ENCODE peak calls at places on chromosomes 7 and 10, in five cellular contexts. One of them, this sample, is unnamed. For H3K27me3, the result is how much of the 10 kb centered on the place peaks cover.

GRCh38 chr7:155694846-155695245 is 50.4 kb downstream of the RBM33 start:
- DNase-seq in neural progenitor cell: no peak
- DNase-seq in cardiac muscle cell: no peak
- DNase-seq in psoas muscle: no peak
- DNase-seq in NT2/D1: no peak
- DNase-seq in this sample: no peak

GRCh38 chr10:5443429-5443828 is 31.1 kb downstream of the NET1 start:
- DNase-seq in neural progenitor cell: no peak
- DNase-seq in NT2/D1: no peak
- DNase-seq in cardiac muscle cell: no peak
- DNase-seq in psoas muscle: no peak
- DNase-seq in this sample: no peak

GRCh38 chr7:106583133-106583532 is 77.8 kb downstream of the CCDC71L start:
- DNase-seq in cardiac muscle cell: no peak
- DNase-seq in NT2/D1: no peak
- DNase-seq in neural progenitor cell: no peak
- DNase-seq in psoas muscle: no peak
- DNase-seq in this sample: no peak

GRCh38 chr7:46368871-46369270 is 447.8 kb upstream of the IGFBP3 start:
- DNase-seq in neural progenitor cell: no peak
- DNase-seq in psoas muscle: no peak
- DNase-seq in NT2/D1: no peak
- DNase-seq in cardiac muscle cell: no peak
- DNase-seq in this sample: no peak

GRCh38 chr10:86312701-86313270 is 53.8 kb downstream of the GRID1 start:
- DNase-seq in NT2/D1: no peak
- DNase-seq in neural progenitor cell: peak
- DNase-seq in cardiac muscle cell: peak
- DNase-seq in psoas muscle: no peak
- DNase-seq in this sample: no peak

GRCh38 chr7:91953618-91954017 is 13.0 kb downstream of the AKAP9 start:
- DNase-seq in neural progenitor cell: peak
- DNase-seq in NT2/D1: no peak
- DNase-seq in psoas muscle: no peak
- DNase-seq in cardiac muscle cell: no peak
- DNase-seq in this sample: no peak

GRCh38 chr7:29611941-29612527 is 48.4 kb downstream of the PRR15 start:
- DNase-seq in psoas muscle: no peak
- DNase-seq in cardiac muscle cell: no peak
- DNase-seq in neural progenitor cell: no peak
- DNase-seq in NT2/D1: no peak
- DNase-seq in this sample: no peak

GRCh38 chr7:155323001-155323638 is 25.4 kb downstream of the INSIG1 start:
- DNase-seq in cardiac muscle cell: no peak
- DNase-seq in neural progenitor cell: no peak
- DNase-seq in psoas muscle: no peak
- DNase-seq in NT2/D1: no peak
- DNase-seq in this sample: no peak

GRCh38 chr10:13732485-13732884 is 145.7 kb downstream of the PRPF18 start:
- DNase-seq in NT2/D1: no peak
- DNase-seq in psoas muscle: no peak
- DNase-seq in neural progenitor cell: no peak
- DNase-seq in cardiac muscle cell: no peak
- DNase-seq in this sample: no peak

GRCh38 chr10:17386616-17387075 is 67.7 kb downstream of the ST8SIA6 start:
- DNase-seq in psoas muscle: no peak
- DNase-seq in NT2/D1: peak
- DNase-seq in cardiac muscle cell: no peak
- DNase-seq in neural progenitor cell: no peak
- DNase-seq in this sample: peak

GRCh38 chr10:51564896-51565505 is 134.4 kb downstream of the CSTF2T start:
- DNase-seq in neural progenitor cell: peak
- DNase-seq in NT2/D1: no peak
- DNase-seq in cardiac muscle cell: no peak
- DNase-seq in psoas muscle: no peak
- DNase-seq in this sample: no peak

GRCh38 chr7:94525917-94526316 is 16.3 kb downstream of the CASD1 start:
- DNase-seq in neural progenitor cell: no peak
- DNase-seq in psoas muscle: no peak
- DNase-seq in NT2/D1: no peak
- DNase-seq in cardiac muscle cell: no peak
- DNase-seq in this sample: no peak

GRCh38 chr10:71638577-71639411 is 80.8 kb downstream of the C10orf105 start:
- DNase-seq in cardiac muscle cell: peak
- DNase-seq in NT2/D1: no peak
- DNase-seq in psoas muscle: no peak
- DNase-seq in neural progenitor cell: no peak
- DNase-seq in this sample: no peak

GRCh38 chr10:119104653-119105024 is 726 bp downstream of the DENND10 start:
- DNase-seq in NT2/D1: no peak
- DNase-seq in neural progenitor cell: peak
- DNase-seq in cardiac muscle cell: peak
- DNase-seq in psoas muscle: no peak
- DNase-seq in this sample: no peak

GRCh38 chr7:115015619-115016018 is 93.7 kb downstream of the MDFIC start:
- DNase-seq in NT2/D1: no peak
- DNase-seq in neural progenitor cell: no peak
- DNase-seq in psoas muscle: no peak
- DNase-seq in cardiac muscle cell: no peak
- DNase-seq in this sample: no peak

GRCh38 chr10:77281719-77282118 is 355.9 kb downstream of the KCNMA1 start:
- DNase-seq in psoas muscle: no peak
- DNase-seq in cardiac muscle cell: no peak
- DNase-seq in NT2/D1: no peak
- DNase-seq in neural progenitor cell: no peak
- DNase-seq in this sample: no peak

GRCh38 chr10:42428534-42428933 is 209.8 kb downstream of the ZNF33B start:
- DNase-seq in NT2/D1: no peak
- DNase-seq in neural progenitor cell: no peak
- DNase-seq in psoas muscle: no peak
- DNase-seq in cardiac muscle cell: no peak
- DNase-seq in this sample: no peak

GRCh38 chr10:107340345-107340744 is 175.8 kb upstream of the SORCS1 start:
- DNase-seq in NT2/D1: no peak
- DNase-seq in neural progenitor cell: no peak
- DNase-seq in psoas muscle: no peak
- DNase-seq in cardiac muscle cell: no peak
- DNase-seq in this sample: no peak

GRCh38 chr7:28988091-28988490 is 30.0 kb upstream of the TRIL start:
- DNase-seq in psoas muscle: no peak
- DNase-seq in cardiac muscle cell: no peak
- DNase-seq in neural progenitor cell: no peak
- DNase-seq in NT2/D1: no peak
- DNase-seq in this sample: no peak

GRCh38 chr10:28788252-28788651 is 110.9 kb downstream of the BAMBI start:
- DNase-seq in NT2/D1: no peak
- DNase-seq in neural progenitor cell: no peak
- DNase-seq in cardiac muscle cell: peak
- DNase-seq in psoas muscle: no peak
- DNase-seq in this sample: no peak

GRCh38 chr10:71280216-71280615 is 38.8 kb upstream of the SLC29A3 start:
- DNase-seq in NT2/D1: no peak
- DNase-seq in cardiac muscle cell: no peak
- DNase-seq in neural progenitor cell: no peak
- DNase-seq in psoas muscle: no peak
- DNase-seq in this sample: no peak

GRCh38 chr7:95594185-95594584 is 2.1 kb downstream of the PDK4 start:
- DNase-seq in NT2/D1: no peak
- DNase-seq in psoas muscle: no peak
- DNase-seq in neural progenitor cell: no peak
- DNase-seq in cardiac muscle cell: no peak
- DNase-seq in this sample: no peak

GRCh38 chr10:55631071-55631654 is 729.9 kb downstream of the ZWINT start:
- DNase-seq in psoas muscle: peak
- DNase-seq in neural progenitor cell: peak
- DNase-seq in cardiac muscle cell: peak
- DNase-seq in NT2/D1: peak
- DNase-seq in this sample: peak

GRCh38 chr10:101064415-101065030 is 2.7 kb downstream of the KAZALD1 start:
- DNase-seq in cardiac muscle cell: no peak
- DNase-seq in psoas muscle: no peak
- DNase-seq in NT2/D1: no peak
- DNase-seq in neural progenitor cell: no peak
- DNase-seq in this sample: no peak

GRCh38 chr10:101063162-101063525 is 1.4 kb downstream of the KAZALD1 start:
- DNase-seq in psoas muscle: no peak
- DNase-seq in cardiac muscle cell: no peak
- DNase-seq in NT2/D1: no peak
- DNase-seq in neural progenitor cell: no peak
- DNase-seq in this sample: no peak

GRCh38 chr10:101065479-101066145 is 3.8 kb downstream of the KAZALD1 start:
- DNase-seq in psoas muscle: no peak
- DNase-seq in cardiac muscle cell: no peak
- DNase-seq in NT2/D1: no peak
- DNase-seq in neural progenitor cell: no peak
- DNase-seq in this sample: no peak

GRCh38 chr10:101062231-101063161 is 707 bp downstream of the KAZALD1 start:
- DNase-seq in NT2/D1: no peak
- DNase-seq in cardiac muscle cell: peak
- DNase-seq in neural progenitor cell: peak
- DNase-seq in psoas muscle: peak
- DNase-seq in this sample: no peak

DNA sequence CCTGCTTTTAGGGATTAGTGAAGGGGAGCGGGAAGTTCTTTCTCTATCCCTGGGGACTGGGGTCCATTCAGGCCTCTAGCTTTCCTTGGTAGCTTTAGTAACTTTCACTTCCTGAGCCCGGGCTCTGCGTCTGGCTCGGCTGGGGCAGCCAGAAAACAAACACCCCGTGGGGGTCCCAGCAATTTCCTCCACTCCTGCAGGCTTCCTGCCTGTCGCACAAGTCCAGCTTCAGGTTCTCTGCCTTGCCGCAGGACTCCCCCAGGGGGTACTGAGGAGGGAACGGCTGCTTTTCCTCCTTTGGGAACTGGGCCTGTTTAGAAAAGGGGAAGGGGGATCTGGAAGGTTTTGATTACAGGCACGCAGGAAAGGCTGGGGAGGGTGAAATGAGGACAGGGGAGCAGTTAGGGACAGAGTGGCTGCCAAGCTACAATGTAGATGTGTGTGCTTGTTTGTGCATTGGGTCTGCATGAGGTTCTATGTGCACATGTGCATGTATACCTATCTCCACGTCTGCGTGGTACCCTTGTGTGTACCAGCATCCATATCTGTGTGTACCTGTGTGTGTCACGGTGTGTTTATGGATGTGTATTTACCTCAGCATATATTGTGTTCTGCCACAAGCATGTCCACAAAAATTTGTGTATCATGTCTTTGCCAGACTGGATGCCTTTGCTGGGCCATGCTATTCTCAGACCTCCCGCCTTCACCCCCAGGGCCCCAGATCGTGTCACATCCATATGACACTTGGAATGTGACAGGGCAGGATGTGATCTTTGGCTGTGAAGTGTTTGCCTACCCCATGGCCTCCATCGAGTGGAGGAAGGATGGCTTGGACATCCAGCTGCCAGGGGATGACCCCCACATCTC is 2.0 kb downstream of the KAZALD1 start:
- DNase-seq in NT2/D1: no peak
- DNase-seq in cardiac muscle cell: no peak
- DNase-seq in psoas muscle: no peak
- DNase-seq in neural progenitor cell: peak
- DNase-seq in this sample: no peak
- H3K4me3 ChIP-seq in NT2/D1: no peak
- H3K4me3 ChIP-seq in cardiac muscle cell: no peak
- H3K4me3 ChIP-seq in psoas muscle: peak
- H3K4me3 ChIP-seq in neural progenitor cell: peak
- H3K4me3 ChIP-seq in this sample: no peak

DNA sequence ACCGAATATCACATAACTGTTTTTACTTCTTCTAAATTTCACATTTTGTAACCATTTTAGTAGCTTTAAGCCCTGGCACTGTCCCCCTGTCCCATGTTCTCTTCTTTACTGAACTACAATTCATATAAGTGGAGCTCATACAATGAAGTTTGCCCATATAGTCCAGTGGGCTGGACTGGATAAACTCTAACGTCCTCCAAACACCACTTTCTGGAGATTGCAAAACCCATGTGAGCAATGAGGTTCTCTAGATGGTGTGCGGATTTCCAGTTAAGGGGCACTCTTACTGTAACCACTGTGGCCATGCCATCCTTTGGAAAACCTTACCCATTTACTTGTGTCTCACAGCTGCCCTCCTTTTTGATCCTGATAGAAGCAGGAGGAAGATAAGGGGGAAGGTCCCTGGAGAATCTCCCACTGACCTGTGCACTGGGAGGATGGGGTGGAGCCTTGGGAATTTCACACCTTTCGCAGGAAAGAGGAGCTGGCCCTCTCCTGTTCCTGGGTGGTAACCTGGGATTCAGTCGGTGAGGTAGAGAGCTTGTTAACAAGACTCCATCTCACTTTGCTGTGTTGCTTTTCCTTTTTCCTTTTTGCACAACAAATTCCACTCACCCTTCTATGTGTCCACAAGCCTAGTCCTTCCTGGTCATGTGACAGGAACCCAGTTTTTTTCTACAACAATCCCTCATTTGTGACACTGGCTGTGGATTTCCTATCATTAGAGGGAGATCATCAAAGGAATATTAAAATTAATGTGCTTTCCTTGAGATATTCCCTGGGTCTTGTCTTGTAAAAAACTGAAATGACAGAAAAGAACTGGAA is 120.7 kb downstream of the ARID5B start:
- DNase-seq in cardiac muscle cell: no peak
- DNase-seq in neural progenitor cell: no peak
- DNase-seq in psoas muscle: no peak
- DNase-seq in NT2/D1: no peak
- DNase-seq in this sample: no peak
- H3K27me3 ChIP-seq in cardiac muscle cell: under half
- H3K27me3 ChIP-seq in neural progenitor cell: under half
- H3K27me3 ChIP-seq in psoas muscle: under half
- H3K27me3 ChIP-seq in NT2/D1: under half
- H3K27me3 ChIP-seq in this sample: under half

DNA sequence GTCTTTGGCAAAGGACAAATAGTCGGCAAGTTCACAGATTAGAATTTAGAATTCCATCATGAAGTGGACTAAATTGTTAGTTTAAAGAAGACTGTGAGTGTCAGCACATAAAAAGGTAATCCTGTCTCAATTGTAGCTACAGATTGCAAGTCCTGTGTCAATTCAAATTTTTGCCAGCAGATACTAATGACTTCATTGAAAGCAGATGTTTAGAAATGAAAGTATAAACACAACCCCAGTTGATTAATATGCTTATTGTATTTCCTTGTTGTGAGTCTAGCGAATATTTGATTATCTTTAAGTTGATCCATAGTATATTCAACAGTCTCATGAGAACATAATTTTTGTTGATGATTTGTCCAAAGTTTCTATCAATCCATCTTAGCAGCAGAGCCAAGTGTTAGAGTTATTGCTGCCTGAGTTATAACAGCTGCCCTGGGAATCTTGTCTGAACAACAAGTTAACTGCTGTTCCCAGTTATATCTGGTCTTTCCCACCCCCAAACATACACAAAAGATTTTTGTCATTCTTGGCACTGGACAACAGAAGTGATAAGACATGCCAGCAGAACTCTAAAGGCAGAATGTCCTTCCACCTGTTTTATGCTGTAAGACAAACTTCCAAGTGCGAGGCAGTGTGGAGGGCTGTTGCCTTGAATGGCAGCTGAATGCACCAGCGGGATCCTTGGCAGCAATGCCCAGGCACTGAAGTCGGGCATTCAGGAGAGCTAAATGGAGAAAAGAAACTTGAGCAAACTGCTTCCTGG is 21.3 kb upstream of the HERPUD2 start:
- DNase-seq in neural progenitor cell: no peak
- DNase-seq in psoas muscle: no peak
- DNase-seq in NT2/D1: no peak
- DNase-seq in cardiac muscle cell: peak
- DNase-seq in this sample: no peak
- H3K4me3 ChIP-seq in neural progenitor cell: no peak
- H3K4me3 ChIP-seq in psoas muscle: peak
- H3K4me3 ChIP-seq in NT2/D1: no peak
- H3K4me3 ChIP-seq in cardiac muscle cell: no peak
- H3K4me3 ChIP-seq in this sample: no peak

GRCh38 chr7:27209933-27210440 is 10.1 kb upstream of the HOXA13 start:
- DNase-seq in cardiac muscle cell: no peak
- DNase-seq in NT2/D1: no peak
- DNase-seq in neural progenitor cell: no peak
- DNase-seq in psoas muscle: no peak
- DNase-seq in this sample: no peak
- H3K27me3 ChIP-seq in cardiac muscle cell: half or more
- H3K27me3 ChIP-seq in NT2/D1: half or more
- H3K27me3 ChIP-seq in neural progenitor cell: half or more
- H3K27me3 ChIP-seq in psoas muscle: under half
- H3K27me3 ChIP-seq in this sample: under half